ENCODE peak calls at places on chromosome 3, in four cellular contexts. P, N, M and Q are unnamed samples.

GRCh38 chr3:48926425-48927392 is 8.1 kb downstream of the ARIH2 start:
- DNase-seq in P (no peak), N (no peak), M (no peak), Q (no peak)

GRCh38 chr3:150555859-150556436 is 9.4 kb downstream of the EIF2A start:
- DNase-seq in N (no peak), P (no peak), M (no peak), Q (no peak)

GRCh38 chr3:52041118-52041847 is 15.1 kb downstream of the DUSP7 start:
- DNase-seq in N (peak; percentile 66), P (no peak), M (no peak), Q (no peak)

GRCh38 chr3:133992385-133992784 is 37.3 kb downstream of the SLCO2A1 start:
- DNase-seq in P (no peak), M (no peak), N (no peak), Q (no peak)

GRCh38 chr3:154781595-154781994 is 298.5 kb upstream of the MME start:
- DNase-seq in M (no peak), N (no peak), P (no peak), Q (no peak)

GRCh38 chr3:188631291-188632010 is 477.5 kb downstream of the LPP start:
- DNase-seq in P (peak; percentile 73), M (peak; percentile 51), N (no peak), Q (no peak)

GRCh38 chr3:12903881-12904280 is 62.5 kb upstream of the RPL32 start:
- DNase-seq in P (no peak), N (no peak), M (no peak), Q (no peak)

GRCh38 chr3:46214751-46215352 is 6.7 kb upstream of the CCR1 start:
- DNase-seq in M (no peak), P (peak; percentile 17), N (no peak), Q (peak; percentile 57)

GRCh38 chr3:193743702-193744047 is 150.7 kb downstream of the OPA1 start:
- DNase-seq in N (no peak), M (no peak), P (no peak), Q (peak; percentile 88)

GRCh38 chr3:43296565-43296964 is 10.2 kb downstream of the SNRK start:
- DNase-seq in N (no peak), M (no peak), P (no peak), Q (no peak)

GRCh38 chr3:112822116-112823055 is 24.3 kb downstream of the CD200R1L start:
- DNase-seq in P (peak; percentile 74), M (no peak), N (no peak), Q (no peak)

GRCh38 chr3:156317457-156317856 is 197.1 kb downstream of the KCNAB1 start:
- DNase-seq in M (no peak), P (peak; percentile 83), N (no peak), Q (no peak)

GRCh38 chr3:49916686-49917085 is 12.9 kb downstream of the MON1A start:
- DNase-seq in M (peak; percentile 71), N (no peak), P (no peak), Q (no peak)

GRCh38 chr3:12287727-12288465 is 974 bp upstream of the PPARG start:
- DNase-seq in M (peak; percentile 17), P (peak; percentile 49), N (peak; percentile 47), Q (no peak)

GRCh38 chr3:132596816-132597433 is at the start of gene ACKR4:
- DNase-seq in M (no peak), N (no peak), P (peak; percentile 8), Q (no peak)

GRCh38 chr3:185655426-185656320 is 69.6 kb downstream of the SENP2 start:
- DNase-seq in P (no peak), N (no peak), M (no peak), Q (no peak)

GRCh38 chr3:146542179-146542578 is 2.2 kb downstream of the PLSCR1 start:
- DNase-seq in M (no peak), P (no peak), N (no peak), Q (no peak)

GRCh38 chr3:25502233-25502632 is 74.2 kb downstream of the RARB start:
- DNase-seq in P (no peak), M (no peak), N (no peak), Q (no peak)

GRCh38 chr3:74643636-74644035 is 29.2 kb upstream of the CNTN3 start:
- DNase-seq in N (no peak), P (no peak), M (peak; percentile 30), Q (no peak)

GRCh38 chr3:177523072-177523675 is 325.9 kb upstream of the TBL1XR1 start:
- DNase-seq in M (no peak), P (no peak), N (no peak), Q (no peak)

GRCh38 chr3:126127452-126127851 is 43.5 kb upstream of the SLC41A3 start:
- DNase-seq in P (no peak), M (no peak), N (no peak), Q (no peak)

GRCh38 chr3:48581621-48582481 is 13.3 kb downstream of the COL7A1 start:
- DNase-seq in N (no peak), M (no peak), P (no peak), Q (no peak)

GRCh38 chr3:141410408-141410807 is 42.1 kb downstream of the ZBTB38 start:
- DNase-seq in N (no peak), P (no peak), M (peak; percentile 33), Q (no peak)

GRCh38 chr3:42526616-42527367 is 24.3 kb downstream of the VIPR1 start:
- DNase-seq in P (no peak), M (no peak), N (no peak), Q (no peak)

GRCh38 chr3:179897241-179897640 is 139.5 kb downstream of the PEX5L start:
- DNase-seq in N (no peak), M (no peak), P (no peak), Q (no peak)

GRCh38 chr3:60177726-60178125 is 1073.5 kb downstream of the FHIT start:
- DNase-seq in M (no peak), N (no peak), P (no peak), Q (no peak)

GRCh38 chr3:70854108-70854507 is 541.7 kb upstream of the MDFIC2 start:
- DNase-seq in P (no peak), N (no peak), M (no peak), Q (no peak)

GRCh38 chr3:20072422-20072821 is 32.2 kb downstream of the KAT2B start:
- DNase-seq in P (no peak), N (no peak), M (no peak), Q (no peak)

GRCh38 chr3:15601046-15601398 is 347 bp downstream of the HACL1 start:
- DNase-seq in P (no peak), M (peak; percentile 16), N (no peak), Q (no peak)

GRCh38 chr3:194686816-194687637 is 1.3 kb downstream of the FAM43A start:
- DNase-seq in M (peak; percentile 41), P (peak; percentile 19), N (peak; percentile 70), Q (no peak)

GRCh38 chr3:157128771-157129671 is 30.9 kb downstream of the CCNL1 start:
- DNase-seq in M (no peak), N (no peak), P (peak; percentile 95), Q (no peak)

GRCh38 chr3:50830451-50830850 is 155.7 kb downstream of the DOCK3 start:
- DNase-seq in P (no peak), M (no peak), N (peak; percentile 46), Q (no peak)

GRCh38 chr3:40677749-40678148 is 153.0 kb downstream of the ZNF621 start:
- DNase-seq in N (no peak), P (no peak), M (no peak), Q (no peak)

GRCh38 chr3:11820540-11821041 is 26.1 kb downstream of the TAMM41 start:
- DNase-seq in M (peak; percentile 63), P (peak; percentile 33), N (no peak), Q (no peak)

GRCh38 chr3:4821331-4821730 is 157.9 kb upstream of the BHLHE40 start:
- DNase-seq in M (no peak), P (peak; percentile 83), N (no peak), Q (no peak)

GRCh38 chr3:20041197-20041780 is 1.0 kb downstream of the KAT2B start:
- DNase-seq in M (peak; percentile 67), P (peak; percentile 73), N (peak; percentile 76), Q (no peak)

GRCh38 chr3:186931487-186932280 is 1.4 kb downstream of the ST6GAL1 start:
- DNase-seq in P (peak; percentile 89), N (no peak), M (no peak), Q (peak; percentile 58)

GRCh38 chr3:25381083-25381482 is 47.0 kb upstream of the RARB start:
- DNase-seq in M (no peak), P (no peak), N (no peak), Q (no peak)